ENCODE peak calls at places on chromosome 16, in ten cellular contexts. O is astrocyte of the spinal cord; J is EL; H is HTR-8/SVneo; G is T-helper 17 cell; D is T-helper 2 cell; W is ureter; U is brain microvascular endothelial cell; T is T1000; M is stimulated activated CD4-positive, alpha-beta T cell treated with anti-CD3 and anti-CD28 coated beads, Interleukin-2, amount 100 ng/mL, for 24 hours. I is an unnamed sample.

GRCh38 chr16:82761858-82762257 is 135.1 kb downstream of the CDH13 start:
- DNase-seq in O (peak), J (peak), H (no peak), G (no peak), D (peak), W (no peak), U (no peak), T (no peak), M (no peak), I (peak)

GRCh38 chr16:68491576-68491950 is 43.3 kb upstream of the SMPD3 start:
- DNase-seq in O (no peak), J (no peak), H (no peak), G (no peak), D (no peak), W (no peak), U (no peak), T (no peak), M (no peak), I (no peak)

GRCh38 chr16:85331685-85332084 is 219.4 kb upstream of the CIBAR2 start:
- DNase-seq in O (no peak), J (no peak), H (no peak), G (no peak), D (no peak), W (no peak), U (no peak), T (no peak), M (no peak), I (no peak)

GRCh38 chr16:28186752-28187151 is 25.0 kb downstream of the XPO6 start:
- DNase-seq in O (peak), J (peak), H (no peak), G (no peak), D (peak), W (no peak), U (no peak), T (no peak), M (no peak), I (peak)

GRCh38 chr16:77652399-77652798 is 69.9 kb upstream of the NUDT7 start:
- DNase-seq in O (no peak), J (no peak), H (no peak), G (no peak), D (no peak), W (no peak), U (no peak), T (no peak), M (no peak), I (no peak)

GRCh38 chr16:17380613-17381012 is 90.1 kb downstream of the XYLT1 start:
- DNase-seq in O (peak), J (no peak), H (no peak), G (no peak), D (no peak), W (no peak), U (no peak), T (no peak), M (no peak), I (no peak)

GRCh38 chr16:35733971-35734702 is 2274.7 kb downstream of the TP53TG3F start:
- DNase-seq in O (no peak), J (no peak), H (no peak), G (no peak), D (no peak), W (no peak), U (no peak), T (no peak), M (no peak), I (no peak)

GRCh38 chr16:2904922-2905240 is 6.8 kb upstream of the FLYWCH1 start:
- DNase-seq in O (no peak), J (no peak), H (no peak), G (no peak), D (no peak), W (no peak), U (no peak), T (no peak), M (peak), I (no peak)

GRCh38 chr16:30844671-30845449 is 49.0 kb downstream of the BCL7C start:
- DNase-seq in O (peak), J (peak), H (peak), G (peak), D (peak), W (peak), U (peak), T (peak), M (peak), I (peak)

GRCh38 chr16:85005278-85006069 is 5.9 kb downstream of the ZDHHC7 start:
- DNase-seq in O (peak), J (peak), H (no peak), G (no peak), D (no peak), W (no peak), U (no peak), T (no peak), M (no peak), I (peak)

GRCh38 chr16:27195941-27196595 is 7.3 kb upstream of the KDM8 start:
- DNase-seq in O (no peak), J (no peak), H (no peak), G (peak), D (peak), W (no peak), U (no peak), T (no peak), M (peak), I (no peak)

GRCh38 chr16:54118846-54119245 is 167.7 kb downstream of the IRX3 start:
- DNase-seq in O (peak), J (no peak), H (no peak), G (no peak), D (no peak), W (no peak), U (no peak), T (no peak), M (no peak), I (no peak)

GRCh38 chr16:65069090-65069489 is 52.8 kb downstream of the CDH11 start:
- DNase-seq in O (peak), J (peak), H (no peak), G (no peak), D (no peak), W (no peak), U (peak), T (no peak), M (no peak), I (peak)

GRCh38 chr16:48635199-48635718 is 25.3 kb upstream of the N4BP1 start:
- DNase-seq in O (no peak), J (no peak), H (no peak), G (no peak), D (no peak), W (no peak), U (no peak), T (no peak), M (no peak), I (no peak)

GRCh38 chr16:1311212-1311737 is 1.8 kb downstream of the UBE2I start:
- DNase-seq in O (no peak), J (no peak), H (no peak), G (no peak), D (no peak), W (no peak), U (no peak), T (no peak), M (no peak), I (peak)

GRCh38 chr16:229731-230281 is 557 bp upstream of the LUC7L start:
- DNase-seq in O (no peak), J (no peak), H (no peak), G (no peak), D (no peak), W (no peak), U (no peak), T (no peak), M (no peak), I (no peak)

GRCh38 chr16:23694707-23695373 is 16.2 kb downstream of the PLK1 start:
- DNase-seq in O (peak), J (peak), H (no peak), G (no peak), D (no peak), W (no peak), U (peak), T (no peak), M (no peak), I (peak)

I was measured in mesenchymal stem cell.